ENCODE peak calls at places on chromosomes 6 and 20, in nine cellular contexts. W is psoas muscle, U is sigmoid colon, A is neural progenitor cell, Q is heart left ventricle, F is fibroblast of pulmonary artery, L is DND-41, R is colonic mucosa, O is cardiac fibroblast. Z is an unnamed sample.

GRCh38 chr6:169162968-169163903 is 90.4 kb downstream of the THBS2 start:
- DNase-seq in U (peak; percentile 74), F (peak; percentile 98), R (no peak), O (peak; percentile 95), W (peak; percentile 60), A (no peak), Q (no peak), L (no peak), Z (peak; percentile 97)

GRCh38 chr6:26329763-26330511 is 35.1 kb upstream of the BTN3A2 start:
- DNase-seq in F (peak; percentile 58), U (no peak), L (no peak), R (peak; percentile 55), O (peak; percentile 60), Q (no peak), W (no peak), A (peak; percentile 75), Z (peak; percentile 39)

GRCh38 chr6:56364482-56365313 is 117.3 kb upstream of the COL21A1 start:
- DNase-seq in O (peak; percentile 74), Q (no peak), W (no peak), A (no peak), R (no peak), F (peak; percentile 84), U (no peak), L (no peak), Z (peak; percentile 76)

GRCh38 chr6:26234421-26235239 is 130.4 kb upstream of the BTN3A2 start:
- DNase-seq in A (peak; percentile 80), F (peak; percentile 93), W (peak; percentile 64), Q (peak; percentile 48), L (peak; percentile 90), U (peak; percentile 89), R (peak; percentile 90), O (peak; percentile 91), Z (peak; percentile 72)

GRCh38 chr6:102798631-102799030 is 1405.1 kb downstream of the GRIK2 start:
- DNase-seq in W (no peak), L (no peak), A (peak; percentile 75), Q (no peak), U (no peak), O (no peak), R (no peak), F (no peak), Z (no peak)

GRCh38 chr6:163405412-163406309 is 8.9 kb upstream of the QKI start:
- DNase-seq in F (no peak), W (peak; percentile 83), O (peak; percentile 39), U (peak; percentile 86), L (no peak), Q (peak; percentile 77), A (no peak), R (peak; percentile 37), Z (peak; percentile 43)

GRCh38 chr6:43932259-43932900 is 162.4 kb downstream of the VEGFA start:
- DNase-seq in U (peak; percentile 30), L (no peak), O (no peak), A (no peak), W (peak; percentile 11), Q (no peak), R (no peak), F (no peak), Z (no peak)

GRCh38 chr20:63974402-63975200 is 4.8 kb downstream of the SAMD10 start:
- DNase-seq in Q (peak; percentile 22), F (no peak), L (no peak), A (no peak), U (peak; percentile 69), O (no peak), R (no peak), W (no peak), Z (no peak)

GRCh38 chr6:168415993-168416530 is 24.9 kb upstream of the SMOC2 start:
- DNase-seq in W (no peak), L (no peak), Q (no peak), O (no peak), R (no peak), A (no peak), U (no peak), F (no peak), Z (no peak)

GRCh38 chr6:158328446-158328845 is 16.2 kb downstream of the TULP4 start:
- DNase-seq in W (no peak), O (no peak), A (no peak), U (no peak), F (no peak), R (peak; percentile 33), L (no peak), Q (no peak), Z (no peak)

GRCh38 chr6:100376103-100376502 is 88.6 kb downstream of the SIM1 start:
- DNase-seq in O (no peak), W (no peak), F (no peak), R (no peak), Q (no peak), A (peak; percentile 15), U (no peak), L (peak; percentile 66), Z (no peak)

GRCh38 chr20:35735828-35736470 is 6.1 kb downstream of the RBM39 start:
- DNase-seq in W (no peak), U (no peak), A (no peak), R (no peak), F (no peak), Q (no peak), O (no peak), L (no peak), Z (peak; percentile 49)

GRCh38 chr20:32537657-32538525 is 47.2 kb downstream of the NOL4L start:
- DNase-seq in U (no peak), L (peak; percentile 29), W (no peak), F (no peak), R (no peak), A (no peak), O (no peak), Q (no peak), Z (no peak)

GRCh38 chr20:35293303-35294292 is 1.4 kb upstream of the FAM83C start:
- DNase-seq in Q (no peak), L (no peak), U (no peak), R (no peak), F (no peak), W (no peak), O (no peak), A (no peak), Z (no peak)

GRCh38 chr6:115120394-115120793 is 777.6 kb upstream of the HS3ST5 start:
- DNase-seq in F (no peak), U (no peak), Q (no peak), A (no peak), R (no peak), L (no peak), W (no peak), O (no peak), Z (no peak)

GRCh38 chr20:38111366-38112232 is 53.5 kb downstream of the TGM2 start:
- DNase-seq in O (no peak), Q (no peak), R (no peak), F (no peak), L (no peak), U (no peak), W (no peak), A (no peak), Z (no peak)

GRCh38 chr6:41712651-41713103 is 22.7 kb downstream of the TFEB start:
- DNase-seq in U (peak; percentile 89), W (peak; percentile 84), A (no peak), L (no peak), O (peak; percentile 46), R (no peak), F (peak; percentile 37), Q (peak; percentile 83), Z (peak; percentile 44)

GRCh38 chr20:62307226-62308101 is 4.7 kb downstream of the ADRM1 start:
- DNase-seq in O (no peak), Q (no peak), F (no peak), W (no peak), A (no peak), R (no peak), U (no peak), L (no peak), Z (no peak)

DNA sequence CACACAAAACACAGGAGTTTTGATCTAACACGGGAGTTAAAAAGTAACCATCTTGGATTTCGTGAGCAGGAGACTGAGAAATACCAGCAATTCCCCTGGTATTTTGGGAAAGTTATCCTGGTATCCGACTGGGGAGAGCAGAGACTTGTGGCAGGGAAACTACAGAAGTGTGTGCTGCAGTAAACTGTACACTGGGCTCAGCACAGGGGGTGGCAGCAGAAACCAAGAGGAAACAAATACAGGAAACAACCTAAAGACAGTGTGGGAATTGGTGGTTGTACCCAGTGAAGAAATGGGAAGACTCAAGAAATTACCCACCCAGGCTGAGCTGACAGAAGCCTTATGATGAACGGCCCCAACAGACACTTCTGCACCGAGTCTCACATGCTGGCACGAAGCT is 109.8 kb downstream of the CHD6 start:
- DNase-seq in Q (no peak), R (peak; percentile 26), L (no peak), F (no peak), O (no peak), W (no peak), U (no peak), A (no peak), Z (no peak)
- TF ChIP-seq CTCF in Q (no peak), R (no peak), L (peak; percentile 3), F (no peak), O (no peak), W (no peak), U (no peak), A (no peak), Z (no peak)

DNA sequence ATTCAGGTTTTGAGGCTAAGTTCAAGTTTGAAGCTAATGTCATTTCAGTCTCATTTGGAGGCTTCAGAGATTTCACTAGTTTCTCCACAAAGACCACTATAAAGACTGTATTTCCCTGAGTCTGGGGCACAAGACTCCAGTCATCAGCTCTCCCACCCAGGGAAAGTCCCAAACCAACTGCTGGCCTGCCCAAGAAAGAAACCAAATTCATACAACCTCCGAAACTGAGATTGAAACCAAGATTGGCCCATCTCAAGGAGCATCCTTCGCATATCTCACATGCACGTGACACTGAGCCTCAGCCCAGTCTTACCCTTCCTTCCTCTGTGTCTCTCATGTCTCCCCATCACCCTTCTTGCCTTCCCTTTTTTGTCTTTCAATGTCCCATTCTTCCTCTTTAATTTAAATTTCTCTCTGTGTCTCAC is 3.5 kb upstream of the LTA start:
- DNase-seq in L (no peak), R (no peak), Q (no peak), W (no peak), F (no peak), A (no peak), O (no peak), U (no peak), Z (no peak)
- H3K4me3 ChIP-seq in L (no peak overlapping the region), R (no peak overlapping the region), Q (no peak overlapping the region), W (no peak overlapping the region), F (no peak overlapping the region), A (no peak overlapping the region), O (no peak overlapping the region), U (no peak overlapping the region), Z (no peak overlapping the region)

GRCh38 chr6:18823782-18824386 is 436.7 kb downstream of the RNF144B start:
- DNase-seq in U (no peak), A (peak; percentile 76), W (no peak), L (peak; percentile 21), O (peak; percentile 12), F (peak; percentile 26), Q (no peak), R (peak; percentile 30), Z (peak; percentile 0)
- TF ChIP-seq CTCF in U (peak; percentile 23), A (peak; percentile 84), W (peak; percentile 31), L (peak; percentile 58), O (peak; percentile 49), F (peak; percentile 38), Q (no peak), R (peak; percentile 15), Z (peak; percentile 46)

DNA sequence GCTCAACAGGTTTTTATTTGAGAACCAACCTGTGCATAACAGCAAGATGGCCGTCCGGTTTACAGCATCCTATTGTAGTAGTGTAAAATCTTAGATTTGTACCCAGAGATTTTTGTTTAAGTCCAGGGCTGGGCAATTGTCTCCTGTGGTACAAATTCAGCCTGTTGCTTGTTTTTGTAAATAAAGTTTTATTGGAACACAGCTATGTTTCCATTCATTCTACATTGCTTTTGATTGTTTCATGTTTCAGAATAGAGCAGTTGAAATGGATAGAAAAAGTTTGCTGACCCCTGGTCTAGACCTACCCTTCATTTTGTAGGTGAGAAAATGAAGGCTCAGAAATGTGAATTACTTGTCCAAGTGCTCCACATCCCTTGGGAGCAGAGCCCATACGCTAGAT is 8.5 kb downstream of the SMPDL3A start:
- DNase-seq in L (no peak), U (no peak), O (no peak), W (no peak), R (no peak), F (no peak), Q (no peak), A (no peak), Z (no peak)
- H3K4me3 ChIP-seq in L (no peak overlapping the region), U (no peak overlapping the region), O (no peak overlapping the region), W (no peak overlapping the region), R (no peak overlapping the region), F (no peak overlapping the region), Q (no peak overlapping the region), A (no peak overlapping the region), Z (no peak overlapping the region)